ENCODE peak calls at places on chromosomes 1 and 21, in seven cellular contexts. X is HTR-8/SVneo, E is heart right ventricle, B is NCI-H146, Q is activated T-cell treated with anti-CD3 and anti-CD28 coated beads for 24 hours, F is HFFc6, L is midbrain. M is an unnamed sample.

GRCh38 chr1:199612976-199613774 is 414.3 kb upstream of the NR5A2 start:
- DNase-seq in X (peak), E (no peak), B (no peak), Q (no peak), F (peak), L (no peak), M (no peak)

GRCh38 chr21:40099809-40100208 is 232.6 kb downstream of the PCP4 start:
- DNase-seq in X (no peak), E (no peak), B (no peak), Q (no peak), F (no peak), L (no peak), M (no peak)

GRCh38 chr1:41582851-41583657 is 98.6 kb upstream of the EDN2 start:
- DNase-seq in X (no peak), E (no peak), B (no peak), Q (no peak), F (no peak), L (no peak), M (no peak)

GRCh38 chr1:185068362-185068761 is 23.0 kb downstream of the RNF2 start:
- DNase-seq in X (no peak), E (no peak), B (no peak), Q (no peak), F (no peak), L (no peak), M (no peak)

GRCh38 chr1:41629136-41629535 is 144.7 kb upstream of the EDN2 start:
- DNase-seq in X (no peak), E (no peak), B (no peak), Q (no peak), F (peak), L (no peak), M (no peak)

GRCh38 chr21:35350965-35351364 is 301.9 kb upstream of the RUNX1 start:
- DNase-seq in X (no peak), E (no peak), B (no peak), Q (no peak), F (no peak), L (no peak), M (no peak)

GRCh38 chr1:106600626-106601025 is 455.8 kb upstream of the PRMT6 start:
- DNase-seq in X (no peak), E (no peak), B (no peak), Q (no peak), F (no peak), L (no peak), M (no peak)

GRCh38 chr21:42499430-42500106 is 3.5 kb upstream of the RSPH1 start:
- DNase-seq in X (no peak), E (no peak), B (no peak), Q (no peak), F (no peak), L (no peak), M (no peak)

GRCh38 chr1:195345149-195345548 is 1263.1 kb downstream of the KCNT2 start:
- DNase-seq in X (no peak), E (no peak), B (no peak), Q (no peak), F (no peak), L (no peak), M (no peak)

GRCh38 chr1:108877324-108877812 is 583 bp downstream of the GPSM2 start:
- DNase-seq in X (no peak), E (no peak), B (peak), Q (no peak), F (no peak), L (peak), M (no peak)

GRCh38 chr1:64186898-64187280 is 16.5 kb upstream of the UBE2U start:
- DNase-seq in X (no peak), E (no peak), B (no peak), Q (no peak), F (no peak), L (no peak), M (no peak)

GRCh38 chr1:241608379-241609033 is 31.7 kb downstream of the CHML start:
- DNase-seq in X (no peak), E (no peak), B (no peak), Q (no peak), F (peak), L (no peak), M (no peak)

GRCh38 chr1:102550729-102551384 is 554.1 kb upstream of the OLFM3 start:
- DNase-seq in X (no peak), E (no peak), B (peak), Q (no peak), F (peak), L (no peak), M (no peak)

GRCh38 chr1:219567341-219567947 is 45.5 kb downstream of the ZC3H11B start:
- DNase-seq in X (peak), E (no peak), B (peak), Q (no peak), F (peak), L (peak), M (peak)

GRCh38 chr21:45347048-45347711 is 57.8 kb upstream of the COL18A1 start:
- DNase-seq in X (no peak), E (peak), B (no peak), Q (no peak), F (no peak), L (no peak), M (no peak)

GRCh38 chr1:150309758-150310495 is 11.4 kb upstream of the PRPF3 start:
- DNase-seq in X (no peak), E (no peak), B (peak), Q (no peak), F (no peak), L (no peak), M (no peak)

GRCh38 chr1:156247460-156248322 is at the start of gene PAQR6:
- DNase-seq in X (no peak), E (peak), B (no peak), Q (no peak), F (no peak), L (peak), M (no peak)

GRCh38 chr1:197918815-197919522 is 1.8 kb downstream of the LHX9 start:
- DNase-seq in X (no peak), E (no peak), B (no peak), Q (no peak), F (no peak), L (no peak), M (no peak)

GRCh38 chr1:8727809-8728213 is 89.6 kb downstream of the RERE start:
- DNase-seq in X (no peak), E (peak), B (no peak), Q (no peak), F (no peak), L (peak), M (no peak)

GRCh38 chr1:185215911-185216310 is 58.9 kb downstream of the SWT1 start:
- DNase-seq in X (no peak), E (no peak), B (no peak), Q (no peak), F (no peak), L (no peak), M (no peak)

M was measured in amniotic stem cell.